ENCODE peak calls at places on chromosomes 3 and 15, in six cellular contexts. H, L, C, E, I and Y are unnamed samples. For H3K9me3, the result is how much of the 10 kb centered on the place peaks cover.

GRCh38 chr15:63166219-63166618 is 8.9 kb upstream of the RPS27L start:
- DNase-seq in H (no peak), L (no peak), C (no peak), E (no peak), I (no peak), Y (no peak)

GRCh38 chr3:63824309-63824708 is 5.2 kb downstream of the C3orf49 start:
- DNase-seq in H (no peak), L (no peak), C (no peak), E (no peak), I (no peak), Y (no peak)

GRCh38 chr15:51706931-51707608 is 25.8 kb downstream of the SCG3 start:
- DNase-seq in H (no peak), L (no peak), C (no peak), E (no peak), I (no peak), Y (no peak)

GRCh38 chr3:100297784-100298183 is 36.8 kb upstream of the NIT2 start:
- DNase-seq in H (no peak), L (no peak), C (no peak), E (no peak), I (no peak), Y (no peak)

GRCh38 chr3:24830230-24831152 is 335.8 kb upstream of the THRB start:
- DNase-seq in H (no peak), L (peak), C (peak), E (peak), I (peak), Y (no peak)

GRCh38 chr15:60328852-60329443 is 68.8 kb downstream of the ANXA2 start:
- DNase-seq in H (peak), L (no peak), C (peak), E (peak), I (no peak), Y (peak)

GRCh38 chr15:31459011-31459748 is 132.5 kb downstream of the KLF13 start:
- DNase-seq in H (peak), L (no peak), C (no peak), E (no peak), I (no peak), Y (no peak)

GRCh38 chr15:64637412-64637811 is 138.0 kb downstream of the RBPMS2 start:
- DNase-seq in H (no peak), L (no peak), C (no peak), E (no peak), I (no peak), Y (no peak)

GRCh38 chr3:53612508-53612907 is 118.1 kb downstream of the CACNA1D start:
- DNase-seq in H (no peak), L (no peak), C (no peak), E (no peak), I (no peak), Y (no peak)

GRCh38 chr15:101152914-101153313 is 98.9 kb downstream of the CHSY1 start:
- DNase-seq in H (no peak), L (no peak), C (no peak), E (no peak), I (no peak), Y (no peak)

GRCh38 chr3:11583226-11583625 is 60.5 kb downstream of the VGLL4 start:
- DNase-seq in H (no peak), L (no peak), C (no peak), E (no peak), I (no peak), Y (no peak)

DNA sequence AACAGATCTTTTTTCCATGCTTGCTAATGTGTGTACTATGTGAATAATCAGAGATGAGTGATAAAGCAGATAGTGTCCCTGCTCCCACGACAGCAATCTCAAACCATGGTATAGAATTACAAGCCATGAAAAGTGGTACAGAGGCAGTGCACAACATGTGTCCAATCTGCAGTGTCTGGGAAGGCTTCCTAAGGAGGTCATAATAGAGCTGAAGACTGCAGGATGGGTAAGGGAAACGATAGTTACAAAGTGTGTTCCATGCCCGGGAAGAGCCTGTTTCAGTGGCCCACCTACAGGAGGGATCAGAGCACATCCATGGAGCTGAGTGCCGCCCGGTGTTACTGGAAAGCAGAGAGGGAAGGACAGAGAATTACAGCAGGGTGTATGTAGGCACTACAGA is 48.9 kb downstream of the PAK2 start:
- DNase-seq in H (no peak), L (no peak), C (no peak), E (peak), I (no peak), Y (no peak)
- H3K27ac ChIP-seq in H (no peak), L (no peak), C (peak), E (peak), I (no peak), Y (no peak)

GRCh38 chr3:183074881-183075280 is 24.4 kb downstream of the MCCC1 start:
- DNase-seq in H (no peak), L (no peak), C (no peak), E (no peak), I (no peak), Y (no peak)
- H3K9me3 ChIP-seq in H (under half), L (under half), C (under half), E (under half), I (under half), Y (under half)

DNA sequence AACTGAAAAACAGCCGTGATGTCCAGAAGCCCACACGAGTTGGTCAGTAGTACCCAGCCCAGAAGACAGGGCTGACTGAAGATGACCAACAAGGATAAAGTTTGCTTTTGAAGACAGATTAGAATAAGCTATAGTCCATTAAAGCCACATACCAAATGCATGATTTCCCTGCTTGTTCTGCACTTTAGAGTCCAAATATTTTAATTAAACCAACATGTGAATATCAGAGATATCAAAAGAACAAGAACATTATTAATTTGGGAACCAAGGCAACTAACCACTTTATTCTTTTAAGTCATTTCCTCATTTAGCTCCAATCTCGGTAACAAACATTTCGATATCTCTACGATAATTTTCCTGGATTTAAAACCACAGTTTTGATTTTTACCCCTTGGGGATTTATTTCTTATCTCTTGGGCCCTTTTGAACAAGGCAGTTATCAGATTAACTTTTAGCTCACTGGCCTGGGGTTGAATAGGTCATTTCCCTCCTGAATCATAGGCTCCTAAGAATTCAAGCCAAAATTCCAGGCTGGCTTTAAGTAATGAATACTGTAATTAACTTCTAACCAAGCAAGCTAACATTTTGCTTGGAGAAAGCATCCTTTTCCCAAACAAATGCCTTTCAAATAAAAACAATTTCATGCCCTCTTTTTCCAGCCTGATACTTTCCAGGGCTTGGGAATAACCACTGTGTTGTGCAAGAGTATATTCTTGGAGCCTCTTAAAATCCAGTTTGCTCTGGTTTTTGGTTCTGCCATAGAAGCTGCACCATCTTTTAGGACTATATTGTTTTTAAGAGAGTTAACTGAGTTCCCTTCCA is 102.9 kb upstream of the NR2E3 start:
- DNase-seq in H (no peak), L (no peak), C (no peak), E (peak), I (no peak), Y (no peak)
- H3K27ac ChIP-seq in H (peak), L (peak), C (no peak), E (peak), I (peak), Y (no peak)

DNA sequence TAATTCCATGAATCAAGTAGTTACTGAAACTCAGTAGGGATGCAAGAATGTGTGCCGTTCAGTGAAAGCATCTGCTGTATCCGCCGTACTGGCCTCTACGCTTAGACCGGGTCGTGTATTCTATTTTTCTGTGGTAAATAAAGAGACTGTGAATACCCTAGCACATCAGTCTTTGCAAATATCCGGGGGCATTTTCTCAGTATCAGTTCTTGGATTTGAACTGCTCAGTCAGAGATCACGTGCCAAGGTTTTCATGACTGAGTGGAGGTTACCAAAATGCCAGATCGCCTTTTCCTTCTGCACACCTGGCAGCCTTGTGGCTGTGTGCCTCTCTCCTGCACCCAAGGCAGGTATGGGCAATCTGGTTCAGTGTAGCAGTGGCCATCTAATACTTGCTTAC is 377.0 kb downstream of the OCA2 start:
- DNase-seq in H (no peak), L (no peak), C (no peak), E (no peak), I (no peak), Y (no peak)
- H3K9me3 ChIP-seq in H (under half), L (under half), C (under half), E (under half), I (under half), Y (under half)

GRCh38 chr15:90955911-90956310 is 1.2 kb downstream of the RCCD1 start:
- DNase-seq in H (no peak), L (no peak), C (no peak), E (no peak), I (no peak), Y (no peak)
- H3K27ac ChIP-seq in H (peak), L (no peak), C (no peak), E (no peak), I (peak), Y (no peak)

DNA sequence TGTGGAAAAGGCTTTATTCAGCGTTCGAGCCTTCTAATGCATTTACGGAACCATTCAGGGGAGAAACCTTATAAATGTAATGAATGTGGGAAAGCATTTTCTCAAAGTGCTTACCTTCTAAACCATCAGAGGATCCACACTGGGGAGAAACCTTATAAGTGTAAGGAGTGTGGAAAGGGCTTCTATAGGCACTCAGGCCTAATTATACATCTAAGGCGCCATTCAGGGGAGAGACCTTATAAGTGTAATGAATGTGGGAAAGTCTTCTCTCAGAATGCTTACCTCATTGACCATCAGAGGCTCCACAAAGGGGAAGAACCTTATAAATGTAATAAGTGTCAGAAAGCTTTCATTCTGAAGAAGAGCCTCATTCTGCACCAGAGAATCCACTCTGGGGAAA is 6.2 kb upstream of the ZNF35 start:
- DNase-seq in H (no peak), L (no peak), C (no peak), E (no peak), I (no peak), Y (no peak)
- H3K9me3 ChIP-seq in H (under half), L (half or more), C (under half), E (under half), I (under half), Y (under half)

DNA sequence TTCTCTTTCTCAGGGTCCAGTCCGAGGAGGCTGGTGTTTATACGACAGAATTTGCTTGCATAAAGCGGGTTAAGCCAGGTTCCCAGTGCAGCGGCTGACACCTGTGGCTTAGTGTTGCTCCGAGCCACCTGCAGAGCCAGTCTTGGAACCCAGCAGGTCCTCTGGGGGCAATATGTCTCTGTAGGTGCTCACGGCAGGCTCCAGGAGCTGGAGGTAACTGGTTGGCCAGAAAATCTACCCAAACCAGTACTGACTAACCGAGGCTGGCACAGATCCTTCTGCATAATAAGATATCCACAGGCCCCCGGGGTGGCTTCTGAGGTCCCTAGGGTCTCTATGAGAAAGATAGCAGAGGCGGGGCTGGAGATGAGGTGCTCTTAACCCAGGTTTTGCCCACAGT is 3.2 kb downstream of the MGLL start:
- DNase-seq in H (no peak), L (no peak), C (no peak), E (no peak), I (no peak), Y (no peak)
- H3K27ac ChIP-seq in H (peak), L (peak), C (no peak), E (no peak), I (peak), Y (no peak)

GRCh38 chr15:98826658-98827057 is 178.3 kb downstream of the IGF1R start:
- DNase-seq in H (no peak), L (no peak), C (no peak), E (no peak), I (no peak), Y (no peak)

GRCh38 chr15:98823012-98823458 is 174.7 kb downstream of the IGF1R start:
- DNase-seq in H (no peak), L (no peak), C (no peak), E (no peak), I (no peak), Y (no peak)

GRCh38 chr15:98830034-98830634 is 177.5 kb downstream of the PGPEP1L start:
- DNase-seq in H (no peak), L (no peak), C (no peak), E (no peak), I (no peak), Y (no peak)

DNA sequence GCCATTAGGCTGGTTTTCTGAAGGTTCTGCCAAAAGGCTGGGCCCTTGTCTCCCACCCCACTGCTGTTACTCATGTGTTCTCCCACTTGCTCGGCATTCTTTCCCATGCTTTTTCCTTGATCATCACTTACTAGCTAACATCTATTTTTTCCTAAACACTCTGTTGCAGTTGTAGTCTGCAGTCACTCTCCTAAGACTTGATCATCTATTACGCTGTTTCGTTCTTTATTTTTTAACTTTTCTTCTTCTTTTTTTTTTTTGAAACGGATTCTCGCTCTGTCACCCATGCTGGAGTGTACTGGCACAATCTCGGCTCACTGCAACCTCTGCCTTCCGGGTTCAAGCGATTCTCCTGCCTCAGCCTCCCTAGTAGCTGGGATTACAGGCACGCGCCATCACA is 176.3 kb downstream of the IGF1R start:
- DNase-seq in H (no peak), L (no peak), C (no peak), E (no peak), I (no peak), Y (no peak)
- H3K9me3 ChIP-seq in H (under half), L (under half), C (under half), E (under half), I (under half), Y (half or more)